ENCODE peak calls at places on chromosome 6, in six cellular contexts. C, F, R, A, U and O are unnamed samples.

GRCh38 chr6:6560909-6561308 is 27.6 kb upstream of the LY86 start:
- DNase-seq in U (no peak), F (no peak), A (no peak), C (no peak), R (no peak), O (no peak)

GRCh38 chr6:148780918-148781436 is 34.1 kb downstream of the UST start:
- DNase-seq in U (no peak), A (no peak), C (no peak), F (no peak), R (no peak), O (no peak)

GRCh38 chr6:84082693-84083265 is 49.2 kb downstream of the MRAP2 start:
- DNase-seq in F (no peak), U (no peak), A (no peak), R (no peak), C (no peak), O (no peak)

GRCh38 chr6:2733324-2733723 is 17.4 kb downstream of the MYLK4 start:
- DNase-seq in U (peak), C (peak), A (no peak), F (no peak), R (peak), O (no peak)

GRCh38 chr6:27608916-27609883 is 136.3 kb upstream of the ZNF184 start:
- DNase-seq in F (no peak), U (no peak), A (no peak), R (no peak), C (no peak), O (no peak)

GRCh38 chr6:45433533-45434400 is 56.0 kb upstream of the SUPT3H start:
- DNase-seq in C (no peak), F (no peak), U (no peak), A (no peak), R (no peak), O (no peak)

GRCh38 chr6:39361657-39362486 is 39.4 kb upstream of the KCNK16 start:
- DNase-seq in R (peak), F (no peak), A (peak), U (peak), C (peak), O (no peak)

GRCh38 chr6:133340557-133340956 is 99.4 kb downstream of the EYA4 start:
- DNase-seq in U (no peak), A (no peak), F (no peak), R (no peak), C (no peak), O (no peak)

GRCh38 chr6:160534050-160534696 is 129.9 kb downstream of the LPA start:
- DNase-seq in R (peak), U (peak), A (peak), C (peak), F (peak), O (no peak)

GRCh38 chr6:91088515-91088914 is 501.6 kb upstream of the MAP3K7 start:
- DNase-seq in A (no peak), F (no peak), C (no peak), U (no peak), R (no peak), O (no peak)

GRCh38 chr6:46490425-46491200 is 636 bp downstream of the RCAN2 start:
- DNase-seq in F (no peak), A (no peak), U (peak), R (peak), C (peak), O (no peak)

GRCh38 chr6:3228791-3229565 is 1.5 kb upstream of the TUBB2B start:
- DNase-seq in U (no peak), A (no peak), F (no peak), C (no peak), R (no peak), O (no peak)

GRCh38 chr6:40963019-40963418 is 76.0 kb downstream of the UNC5CL start:
- DNase-seq in U (no peak), F (no peak), A (no peak), R (no peak), C (no peak), O (no peak)

GRCh38 chr6:2858678-2859324 is 17.1 kb upstream of the SERPINB1 start:
- DNase-seq in U (no peak), R (no peak), C (no peak), F (no peak), A (no peak), O (no peak)

GRCh38 chr6:98929498-98930060 is 18.2 kb downstream of the FBXL4 start:
- DNase-seq in U (no peak), C (no peak), A (no peak), R (no peak), F (no peak), O (no peak)

GRCh38 chr6:2396856-2397640 is 151.6 kb upstream of the GMDS start:
- DNase-seq in R (no peak), A (no peak), C (no peak), U (no peak), F (peak), O (no peak)

GRCh38 chr6:74879234-74879633 is 326.6 kb downstream of the COL12A1 start:
- DNase-seq in U (no peak), C (no peak), R (no peak), F (no peak), A (no peak), O (no peak)

GRCh38 chr6:90178294-90178678 is 118.4 kb downstream of the BACH2 start:
- DNase-seq in F (no peak), R (no peak), C (no peak), U (no peak), A (no peak), O (no peak)

GRCh38 chr6:143064996-143065683 is 4.5 kb downstream of the AIG1 start:
- DNase-seq in U (no peak), R (no peak), F (no peak), C (no peak), A (no peak), O (no peak)

GRCh38 chr6:143863754-143864153 is 520 bp upstream of the ZC2HC1B start:
- DNase-seq in R (no peak), C (no peak), F (no peak), A (no peak), U (no peak), O (no peak)

GRCh38 chr6:43788305-43788704 is 18.3 kb downstream of the VEGFA start:
- DNase-seq in R (no peak), U (no peak), F (no peak), A (no peak), C (no peak), O (no peak)

GRCh38 chr6:43791752-43792422 is 21.9 kb downstream of the VEGFA start:
- DNase-seq in R (no peak), U (no peak), C (no peak), F (no peak), A (no peak), O (no peak)

GRCh38 chr6:43789447-43789846 is 19.4 kb downstream of the VEGFA start:
- DNase-seq in C (no peak), F (no peak), R (no peak), U (no peak), A (no peak), O (no peak)

GRCh38 chr6:43786664-43787329 is 16.8 kb downstream of the VEGFA start:
- DNase-seq in C (no peak), A (no peak), U (no peak), R (no peak), F (no peak), O (no peak)

DNA sequence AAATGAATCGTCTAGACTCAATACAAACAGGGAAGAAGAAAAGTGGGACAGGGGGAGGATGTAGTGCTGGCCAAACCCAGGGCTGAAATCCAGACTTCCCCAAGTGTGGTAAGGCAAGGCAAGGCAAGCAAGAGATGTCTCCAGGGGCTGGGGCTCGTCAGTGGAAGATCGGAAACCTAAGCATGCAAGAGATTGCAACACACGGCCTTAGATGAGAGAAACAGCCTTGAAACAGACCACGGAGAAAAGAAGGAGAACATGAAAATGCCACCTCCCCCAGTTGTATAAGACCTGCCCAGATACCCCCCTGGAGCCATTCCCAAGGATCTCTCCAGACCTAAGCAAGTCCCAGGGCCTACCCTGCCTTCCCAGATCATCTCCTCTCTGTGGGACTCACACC is 20.0 kb downstream of the VEGFA start:
- DNase-seq in A (no peak), R (peak), C (no peak), U (no peak), F (no peak), O (no peak)
- TF ChIP-seq POLR2AphosphoS5 in A (no peak), R (no peak), C (peak), U (no peak), F (no peak), O (no peak)

DNA sequence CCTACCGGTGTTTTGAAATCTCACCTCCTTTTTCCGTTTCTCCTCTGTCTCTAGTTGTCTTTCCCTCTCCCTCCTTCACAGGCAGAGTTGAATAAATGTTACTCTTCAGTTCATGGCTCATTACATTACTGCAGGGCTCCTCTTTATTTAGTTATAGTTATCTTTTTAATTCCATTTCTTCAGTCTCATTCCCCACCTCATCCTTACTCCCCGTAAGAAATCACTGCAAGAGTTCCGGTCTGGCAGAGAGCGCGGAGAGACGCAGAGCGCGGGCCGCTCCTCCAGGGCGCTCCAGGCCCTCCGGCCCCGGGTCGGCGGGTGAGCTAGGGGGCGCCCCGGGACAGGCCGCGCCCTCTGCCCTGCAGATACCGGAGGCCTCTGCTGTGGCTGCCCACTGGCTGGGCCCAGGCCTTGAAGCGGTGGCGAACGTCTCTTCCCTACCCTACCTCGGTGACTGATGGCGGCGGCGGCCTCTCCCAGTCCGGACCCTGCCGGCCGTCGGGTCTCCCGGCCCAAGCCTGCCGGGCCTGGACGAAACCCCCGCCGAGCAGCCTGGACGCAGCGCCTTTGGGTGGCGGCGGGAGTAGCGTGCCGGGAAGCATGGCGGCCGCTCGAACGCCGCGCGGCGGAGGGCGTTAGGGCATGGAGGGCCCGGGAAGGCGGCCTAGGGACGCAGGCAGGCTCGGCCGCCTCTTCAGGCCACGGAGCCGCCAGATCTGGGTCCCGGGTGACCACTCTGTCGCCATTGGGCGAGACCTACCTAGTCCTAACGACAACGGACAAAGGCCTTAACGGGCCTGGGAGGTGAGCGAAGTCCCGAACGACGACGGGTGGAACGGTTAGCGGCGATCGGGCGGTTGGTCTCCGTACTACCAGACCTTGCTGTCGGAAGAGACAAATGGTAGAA is 16.4 kb upstream of the HMGN4 start:
- DNase-seq in U (peak), R (peak), C (peak), F (peak), A (no peak), O (no peak)
- TF ChIP-seq CTCF in U (peak), R (no peak), C (no peak), F (no peak), A (peak), O (no peak)

DNA sequence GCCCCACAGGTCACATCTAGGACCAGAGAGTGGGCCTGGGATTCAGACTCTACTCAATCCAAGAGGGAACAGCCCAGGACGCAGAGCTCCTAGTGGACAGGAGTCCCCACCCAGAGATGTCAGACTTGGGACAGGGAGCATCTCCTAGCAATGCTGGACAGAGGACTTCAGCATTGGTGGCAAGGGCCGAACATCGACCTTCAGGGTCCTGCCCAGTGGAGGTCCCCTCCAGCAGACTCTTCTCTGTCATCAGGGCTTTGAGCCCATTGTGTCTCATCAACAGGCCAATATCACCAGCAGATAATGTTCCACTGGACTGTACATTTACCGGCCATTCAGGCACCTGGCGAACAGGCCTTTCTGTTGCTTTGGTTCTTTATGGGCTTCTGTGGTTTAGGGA is 159.8 kb upstream of the SNX9 start:
- DNase-seq in U (no peak), C (no peak), F (no peak), A (no peak), R (peak), O (no peak)
- TF ChIP-seq POLR2AphosphoS5 in U (no peak), C (no peak), F (no peak), A (no peak), R (no peak), O (no peak)

DNA sequence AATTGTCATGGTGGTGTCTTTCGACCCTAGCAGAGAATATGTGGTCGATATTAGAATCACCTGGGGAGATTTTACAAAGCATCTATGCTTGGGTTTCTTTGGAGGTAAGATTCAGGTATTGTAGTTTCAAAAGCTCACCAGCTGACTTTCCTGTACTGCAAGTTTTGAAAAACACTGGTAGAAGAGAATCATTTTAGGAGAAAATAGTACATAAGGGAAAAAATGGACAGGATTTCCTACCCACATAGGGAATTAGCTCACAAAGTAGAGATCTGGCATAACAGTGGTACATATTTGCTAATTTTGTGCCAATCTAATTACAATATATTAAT is 27.4 kb upstream of the ABT1 start:
- DNase-seq in A (no peak), C (no peak), R (no peak), U (no peak), F (no peak), O (no peak)
- TF ChIP-seq CTCF in A (no peak), C (no peak), R (no peak), U (no peak), F (no peak), O (no peak)

DNA sequence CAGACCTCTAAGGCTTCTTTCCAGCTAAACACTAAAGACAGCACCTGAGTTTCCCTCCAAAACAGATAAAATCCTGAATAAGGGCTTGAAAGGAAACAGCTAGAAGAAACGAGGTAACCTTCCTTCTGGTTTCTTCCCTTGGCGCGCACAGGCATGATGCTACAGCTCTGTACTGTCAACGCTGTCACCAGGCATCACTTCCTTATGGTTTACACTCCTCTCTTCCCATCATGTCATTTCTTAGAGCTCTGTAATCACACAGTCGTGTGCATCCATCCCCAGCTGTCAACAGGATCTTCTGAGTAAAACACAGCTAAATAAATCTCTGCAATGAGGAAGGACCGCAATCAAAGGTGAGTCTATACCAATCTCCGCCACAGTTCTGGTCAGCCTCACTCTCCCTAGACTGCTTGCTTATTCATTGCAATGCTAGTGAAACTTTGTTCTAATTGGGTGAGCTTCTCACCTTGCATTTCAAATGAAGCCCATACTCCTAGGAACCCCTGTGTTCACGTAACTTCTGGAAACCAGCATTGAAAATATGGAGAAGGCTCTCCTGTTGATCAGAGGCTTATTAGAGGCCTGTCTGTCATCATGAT is 162.6 kb upstream of the DTNBP1 start:
- DNase-seq in R (no peak), A (no peak), C (no peak), F (no peak), U (no peak), O (peak)
- TF ChIP-seq POLR2AphosphoS5 in R (no peak), A (no peak), C (no peak), F (no peak), U (no peak), O (no peak)

DNA sequence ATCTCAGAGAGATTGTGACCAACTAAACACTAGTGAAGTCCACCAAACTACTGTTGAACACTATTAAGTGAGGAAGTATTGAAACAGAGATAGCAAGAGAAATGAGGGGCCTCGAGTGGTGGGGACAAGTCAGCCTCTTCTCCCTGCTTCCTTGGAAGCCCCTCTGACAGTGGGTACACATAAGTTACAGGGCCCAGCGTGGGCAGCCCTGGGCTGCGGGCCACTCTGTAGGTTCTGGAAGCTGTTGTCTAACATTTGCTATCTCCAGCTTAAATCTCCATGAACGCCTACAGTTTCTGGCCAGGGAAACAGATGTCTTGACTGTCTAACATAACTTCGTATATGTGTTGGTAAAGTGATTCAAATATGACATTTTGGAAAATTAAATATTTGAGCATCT is 71.4 kb downstream of the KLHL32 start:
- DNase-seq in U (no peak), A (no peak), R (no peak), F (no peak), C (no peak), O (no peak)
- TF ChIP-seq CTCF in U (no peak), A (no peak), R (no peak), F (no peak), C (no peak), O (no peak)

GRCh38 chr6:36277946-36278465 is 8.1 kb downstream of the PNPLA1 start:
- DNase-seq in A (no peak), U (no peak), R (no peak), F (no peak), C (no peak), O (no peak)
- TF ChIP-seq POLR2AphosphoS5 in A (no peak), U (no peak), R (no peak), F (no peak), C (no peak), O (no peak)